ENCODE peak calls at places on chromosomes 3 and 15, in eight cellular contexts. One of them, this sample, is unnamed.

GRCh38 chr3:98974442-98974841 is 72.9 kb upstream of the DCBLD2 start:
- DNase-seq in brain microvascular endothelial cell: no peak
- DNase-seq in right lobe of liver: no peak
- DNase-seq in astrocyte of the cerebellum: no peak
- DNase-seq in astrocyte of the spinal cord: no peak
- DNase-seq in kidney: no peak
- DNase-seq in fibroblast of mammary gland: no peak
- DNase-seq in HFFc6: no peak
- DNase-seq in this sample: no peak

GRCh38 chr3:146640955-146641867 is 36.1 kb upstream of the PLSCR5 start:
- DNase-seq in brain microvascular endothelial cell: peak
- DNase-seq in right lobe of liver: no peak
- DNase-seq in astrocyte of the cerebellum: peak
- DNase-seq in astrocyte of the spinal cord: peak
- DNase-seq in kidney: no peak
- DNase-seq in fibroblast of mammary gland: peak
- DNase-seq in HFFc6: peak
- DNase-seq in this sample: no peak

GRCh38 chr15:41104234-41104633 is 11.8 kb downstream of the INO80 start:
- DNase-seq in brain microvascular endothelial cell: peak
- DNase-seq in right lobe of liver: no peak
- DNase-seq in astrocyte of the cerebellum: peak
- DNase-seq in astrocyte of the spinal cord: peak
- DNase-seq in kidney: no peak
- DNase-seq in fibroblast of mammary gland: peak
- DNase-seq in HFFc6: peak
- DNase-seq in this sample: no peak

GRCh38 chr3:70550723-70551319 is 238.4 kb upstream of the MDFIC2 start:
- DNase-seq in brain microvascular endothelial cell: peak
- DNase-seq in right lobe of liver: peak
- DNase-seq in astrocyte of the cerebellum: peak
- DNase-seq in astrocyte of the spinal cord: peak
- DNase-seq in kidney: peak
- DNase-seq in fibroblast of mammary gland: peak
- DNase-seq in HFFc6: peak
- DNase-seq in this sample: peak

GRCh38 chr15:99614749-99615288 is 49.0 kb downstream of the MEF2A start:
- DNase-seq in brain microvascular endothelial cell: no peak
- DNase-seq in right lobe of liver: no peak
- DNase-seq in astrocyte of the cerebellum: no peak
- DNase-seq in astrocyte of the spinal cord: no peak
- DNase-seq in kidney: no peak
- DNase-seq in fibroblast of mammary gland: no peak
- DNase-seq in HFFc6: no peak
- DNase-seq in this sample: no peak

GRCh38 chr15:70351391-70351790 is 253.7 kb upstream of the TLE3 start:
- DNase-seq in brain microvascular endothelial cell: no peak
- DNase-seq in right lobe of liver: no peak
- DNase-seq in astrocyte of the cerebellum: no peak
- DNase-seq in astrocyte of the spinal cord: no peak
- DNase-seq in kidney: no peak
- DNase-seq in fibroblast of mammary gland: no peak
- DNase-seq in HFFc6: no peak
- DNase-seq in this sample: no peak

GRCh38 chr3:45604999-45605398 is 10.4 kb downstream of the LIMD1 start:
- DNase-seq in brain microvascular endothelial cell: no peak
- DNase-seq in right lobe of liver: peak
- DNase-seq in astrocyte of the cerebellum: no peak
- DNase-seq in astrocyte of the spinal cord: no peak
- DNase-seq in kidney: no peak
- DNase-seq in fibroblast of mammary gland: no peak
- DNase-seq in HFFc6: no peak
- DNase-seq in this sample: no peak

GRCh38 chr3:171784937-171785336 is 25.3 kb downstream of the PLD1 start:
- DNase-seq in brain microvascular endothelial cell: no peak
- DNase-seq in right lobe of liver: no peak
- DNase-seq in astrocyte of the cerebellum: no peak
- DNase-seq in astrocyte of the spinal cord: no peak
- DNase-seq in kidney: no peak
- DNase-seq in fibroblast of mammary gland: no peak
- DNase-seq in HFFc6: no peak
- DNase-seq in this sample: no peak

GRCh38 chr3:14405120-14405885 is 2.9 kb downstream of the SLC6A6 start:
- DNase-seq in brain microvascular endothelial cell: no peak
- DNase-seq in right lobe of liver: no peak
- DNase-seq in astrocyte of the cerebellum: no peak
- DNase-seq in astrocyte of the spinal cord: peak
- DNase-seq in kidney: no peak
- DNase-seq in fibroblast of mammary gland: no peak
- DNase-seq in HFFc6: no peak
- DNase-seq in this sample: no peak

GRCh38 chr3:30682434-30683155 is 76.2 kb downstream of the TGFBR2 start:
- DNase-seq in brain microvascular endothelial cell: no peak
- DNase-seq in right lobe of liver: no peak
- DNase-seq in astrocyte of the cerebellum: no peak
- DNase-seq in astrocyte of the spinal cord: no peak
- DNase-seq in kidney: no peak
- DNase-seq in fibroblast of mammary gland: no peak
- DNase-seq in HFFc6: no peak
- DNase-seq in this sample: no peak

GRCh38 chr3:150106752-150107428 is 136.2 kb upstream of the PFN2 start:
- DNase-seq in brain microvascular endothelial cell: peak
- DNase-seq in right lobe of liver: no peak
- DNase-seq in astrocyte of the cerebellum: peak
- DNase-seq in astrocyte of the spinal cord: peak
- DNase-seq in kidney: no peak
- DNase-seq in fibroblast of mammary gland: peak
- DNase-seq in HFFc6: peak
- DNase-seq in this sample: no peak

GRCh38 chr3:132008841-132009638 is 25.8 kb downstream of the CPNE4 start:
- DNase-seq in brain microvascular endothelial cell: no peak
- DNase-seq in right lobe of liver: no peak
- DNase-seq in astrocyte of the cerebellum: no peak
- DNase-seq in astrocyte of the spinal cord: peak
- DNase-seq in kidney: no peak
- DNase-seq in fibroblast of mammary gland: no peak
- DNase-seq in HFFc6: no peak
- DNase-seq in this sample: no peak

GRCh38 chr15:33801954-33802353 is 166.3 kb upstream of the CHRM5 start:
- DNase-seq in brain microvascular endothelial cell: no peak
- DNase-seq in right lobe of liver: no peak
- DNase-seq in astrocyte of the cerebellum: no peak
- DNase-seq in astrocyte of the spinal cord: no peak
- DNase-seq in kidney: no peak
- DNase-seq in fibroblast of mammary gland: no peak
- DNase-seq in HFFc6: peak
- DNase-seq in this sample: no peak

GRCh38 chr3:186453531-186453930 is 90.6 kb downstream of the CRYGS start:
- DNase-seq in brain microvascular endothelial cell: no peak
- DNase-seq in right lobe of liver: no peak
- DNase-seq in astrocyte of the cerebellum: no peak
- DNase-seq in astrocyte of the spinal cord: no peak
- DNase-seq in kidney: no peak
- DNase-seq in fibroblast of mammary gland: no peak
- DNase-seq in HFFc6: no peak
- DNase-seq in this sample: no peak

GRCh38 chr15:42918047-42918446 is 2.5 kb downstream of the TTBK2 start:
- DNase-seq in brain microvascular endothelial cell: no peak
- DNase-seq in right lobe of liver: no peak
- DNase-seq in astrocyte of the cerebellum: no peak
- DNase-seq in astrocyte of the spinal cord: no peak
- DNase-seq in kidney: no peak
- DNase-seq in fibroblast of mammary gland: no peak
- DNase-seq in HFFc6: no peak
- DNase-seq in this sample: no peak

GRCh38 chr15:75030023-75030413 is 6.6 kb downstream of the PPCDC start:
- DNase-seq in brain microvascular endothelial cell: no peak
- DNase-seq in right lobe of liver: no peak
- DNase-seq in astrocyte of the cerebellum: no peak
- DNase-seq in astrocyte of the spinal cord: no peak
- DNase-seq in kidney: no peak
- DNase-seq in fibroblast of mammary gland: peak
- DNase-seq in HFFc6: no peak
- DNase-seq in this sample: no peak

GRCh38 chr3:151431940-151432339 is 28.9 kb downstream of the IGSF10 start:
- DNase-seq in brain microvascular endothelial cell: peak
- DNase-seq in right lobe of liver: no peak
- DNase-seq in astrocyte of the cerebellum: peak
- DNase-seq in astrocyte of the spinal cord: peak
- DNase-seq in kidney: no peak
- DNase-seq in fibroblast of mammary gland: peak
- DNase-seq in HFFc6: peak
- DNase-seq in this sample: no peak

GRCh38 chr3:43075904-43076661 is 29.8 kb downstream of the POMGNT2 start:
- DNase-seq in brain microvascular endothelial cell: no peak
- DNase-seq in right lobe of liver: no peak
- DNase-seq in astrocyte of the cerebellum: no peak
- DNase-seq in astrocyte of the spinal cord: no peak
- DNase-seq in kidney: no peak
- DNase-seq in fibroblast of mammary gland: no peak
- DNase-seq in HFFc6: no peak
- DNase-seq in this sample: no peak

GRCh38 chr3:143134446-143134845 is 14.9 kb downstream of the CHST2 start:
- DNase-seq in brain microvascular endothelial cell: no peak
- DNase-seq in right lobe of liver: no peak
- DNase-seq in astrocyte of the cerebellum: peak
- DNase-seq in astrocyte of the spinal cord: peak
- DNase-seq in kidney: no peak
- DNase-seq in fibroblast of mammary gland: no peak
- DNase-seq in HFFc6: no peak
- DNase-seq in this sample: no peak

GRCh38 chr3:143138948-143139347 is 19.4 kb downstream of the CHST2 start:
- DNase-seq in brain microvascular endothelial cell: no peak
- DNase-seq in right lobe of liver: no peak
- DNase-seq in astrocyte of the cerebellum: no peak
- DNase-seq in astrocyte of the spinal cord: no peak
- DNase-seq in kidney: no peak
- DNase-seq in fibroblast of mammary gland: no peak
- DNase-seq in HFFc6: no peak
- DNase-seq in this sample: no peak

GRCh38 chr3:143132246-143132980 is 12.8 kb downstream of the CHST2 start:
- DNase-seq in brain microvascular endothelial cell: no peak
- DNase-seq in right lobe of liver: no peak
- DNase-seq in astrocyte of the cerebellum: no peak
- DNase-seq in astrocyte of the spinal cord: no peak
- DNase-seq in kidney: no peak
- DNase-seq in fibroblast of mammary gland: no peak
- DNase-seq in HFFc6: no peak
- DNase-seq in this sample: no peak

GRCh38 chr3:143137637-143138036 is 18.1 kb downstream of the CHST2 start:
- DNase-seq in brain microvascular endothelial cell: no peak
- DNase-seq in right lobe of liver: no peak
- DNase-seq in astrocyte of the cerebellum: no peak
- DNase-seq in astrocyte of the spinal cord: no peak
- DNase-seq in kidney: no peak
- DNase-seq in fibroblast of mammary gland: no peak
- DNase-seq in HFFc6: no peak
- DNase-seq in this sample: no peak

GRCh38 chr3:143135150-143135549 is 15.6 kb downstream of the CHST2 start:
- DNase-seq in brain microvascular endothelial cell: peak
- DNase-seq in right lobe of liver: no peak
- DNase-seq in astrocyte of the cerebellum: peak
- DNase-seq in astrocyte of the spinal cord: peak
- DNase-seq in kidney: no peak
- DNase-seq in fibroblast of mammary gland: peak
- DNase-seq in HFFc6: peak
- DNase-seq in this sample: no peak
- TF ChIP-seq CTCF in brain microvascular endothelial cell: peak
- TF ChIP-seq CTCF in right lobe of liver: no peak
- TF ChIP-seq CTCF in astrocyte of the cerebellum: peak
- TF ChIP-seq CTCF in astrocyte of the spinal cord: no peak
- TF ChIP-seq CTCF in kidney: no peak
- TF ChIP-seq CTCF in fibroblast of mammary gland: peak
- TF ChIP-seq CTCF in HFFc6: no peak
- TF ChIP-seq CTCF in this sample: no peak

GRCh38 chr3:54633444-54634121 is 294.3 kb downstream of the LRTM1 start:
- DNase-seq in brain microvascular endothelial cell: no peak
- DNase-seq in right lobe of liver: no peak
- DNase-seq in astrocyte of the cerebellum: no peak
- DNase-seq in astrocyte of the spinal cord: no peak
- DNase-seq in kidney: no peak
- DNase-seq in fibroblast of mammary gland: no peak
- DNase-seq in HFFc6: no peak
- DNase-seq in this sample: no peak
- TF ChIP-seq CTCF in brain microvascular endothelial cell: no peak
- TF ChIP-seq CTCF in right lobe of liver: no peak
- TF ChIP-seq CTCF in astrocyte of the cerebellum: no peak
- TF ChIP-seq CTCF in astrocyte of the spinal cord: no peak
- TF ChIP-seq CTCF in kidney: no peak
- TF ChIP-seq CTCF in fibroblast of mammary gland: no peak
- TF ChIP-seq CTCF in HFFc6: no peak
- TF ChIP-seq CTCF in this sample: no peak

GRCh38 chr3:129046732-129047552 is 13.6 kb upstream of the GP9 start:
- DNase-seq in brain microvascular endothelial cell: no peak
- DNase-seq in right lobe of liver: no peak
- DNase-seq in astrocyte of the cerebellum: no peak
- DNase-seq in astrocyte of the spinal cord: no peak
- DNase-seq in kidney: no peak
- DNase-seq in fibroblast of mammary gland: no peak
- DNase-seq in HFFc6: no peak
- DNase-seq in this sample: no peak

GRCh38 chr3:129040579-129041300 is 19.8 kb upstream of the GP9 start:
- DNase-seq in brain microvascular endothelial cell: no peak
- DNase-seq in right lobe of liver: no peak
- DNase-seq in astrocyte of the cerebellum: no peak
- DNase-seq in astrocyte of the spinal cord: no peak
- DNase-seq in kidney: no peak
- DNase-seq in fibroblast of mammary gland: no peak
- DNase-seq in HFFc6: no peak
- DNase-seq in this sample: no peak

GRCh38 chr3:129046037-129046731 is 14.4 kb upstream of the GP9 start:
- DNase-seq in brain microvascular endothelial cell: no peak
- DNase-seq in right lobe of liver: no peak
- DNase-seq in astrocyte of the cerebellum: no peak
- DNase-seq in astrocyte of the spinal cord: no peak
- DNase-seq in kidney: no peak
- DNase-seq in fibroblast of mammary gland: no peak
- DNase-seq in HFFc6: no peak
- DNase-seq in this sample: peak

GRCh38 chr3:129047553-129047839 is 13.1 kb upstream of the GP9 start:
- DNase-seq in brain microvascular endothelial cell: no peak
- DNase-seq in right lobe of liver: no peak
- DNase-seq in astrocyte of the cerebellum: no peak
- DNase-seq in astrocyte of the spinal cord: no peak
- DNase-seq in kidney: no peak
- DNase-seq in fibroblast of mammary gland: no peak
- DNase-seq in HFFc6: no peak
- DNase-seq in this sample: peak

GRCh38 chr3:129045675-129046036 is 14.9 kb upstream of the GP9 start:
- DNase-seq in brain microvascular endothelial cell: no peak
- DNase-seq in right lobe of liver: no peak
- DNase-seq in astrocyte of the cerebellum: no peak
- DNase-seq in astrocyte of the spinal cord: no peak
- DNase-seq in kidney: no peak
- DNase-seq in fibroblast of mammary gland: no peak
- DNase-seq in HFFc6: no peak
- DNase-seq in this sample: no peak
- TF ChIP-seq CTCF in brain microvascular endothelial cell: no peak
- TF ChIP-seq CTCF in right lobe of liver: no peak
- TF ChIP-seq CTCF in astrocyte of the cerebellum: peak
- TF ChIP-seq CTCF in astrocyte of the spinal cord: no peak
- TF ChIP-seq CTCF in kidney: no peak
- TF ChIP-seq CTCF in fibroblast of mammary gland: no peak
- TF ChIP-seq CTCF in HFFc6: no peak
- TF ChIP-seq CTCF in this sample: no peak

GRCh38 chr3:141699349-141699748 is 38.7 kb upstream of the RNF7 start:
- DNase-seq in brain microvascular endothelial cell: no peak
- DNase-seq in right lobe of liver: no peak
- DNase-seq in astrocyte of the cerebellum: no peak
- DNase-seq in astrocyte of the spinal cord: no peak
- DNase-seq in kidney: no peak
- DNase-seq in fibroblast of mammary gland: no peak
- DNase-seq in HFFc6: no peak
- DNase-seq in this sample: no peak

GRCh38 chr3:141699907-141700306 is 38.2 kb upstream of the RNF7 start:
- DNase-seq in brain microvascular endothelial cell: no peak
- DNase-seq in right lobe of liver: no peak
- DNase-seq in astrocyte of the cerebellum: no peak
- DNase-seq in astrocyte of the spinal cord: no peak
- DNase-seq in kidney: no peak
- DNase-seq in fibroblast of mammary gland: no peak
- DNase-seq in HFFc6: no peak
- DNase-seq in this sample: no peak
- TF ChIP-seq CTCF in brain microvascular endothelial cell: no peak
- TF ChIP-seq CTCF in right lobe of liver: no peak
- TF ChIP-seq CTCF in astrocyte of the cerebellum: no peak
- TF ChIP-seq CTCF in astrocyte of the spinal cord: no peak
- TF ChIP-seq CTCF in kidney: no peak
- TF ChIP-seq CTCF in fibroblast of mammary gland: no peak
- TF ChIP-seq CTCF in HFFc6: no peak
- TF ChIP-seq CTCF in this sample: no peak

This sample was measured in mucosa of descending colon.